ENCODE peak calls at places on chromosome 7, in ten cellular contexts. S is astrocyte of the cerebellum, A is IMR-90, T is astrocyte, U is dorsolateral prefrontal cortex, Z is tibial artery, L is nephron progenitor cell, F is Panc1, B is suprapubic skin, R is coronary artery. H is an unnamed sample.

GRCh38 chr7:80482938-80483337 is 28.9 kb downstream of the GNAT3 start:
- DNase-seq in S (no peak), A (no peak), T (peak; percentile 7), U (no peak), Z (no peak), L (no peak), F (no peak), B (no peak), R (no peak), H (no peak)

GRCh38 chr7:42035205-42035604 is 201.8 kb downstream of the GLI3 start:
- DNase-seq in S (no peak), A (peak; percentile 7), T (no peak), U (no peak), Z (no peak), L (no peak), F (no peak), B (no peak), R (no peak), H (no peak)

GRCh38 chr7:132650498-132650897 is 74.2 kb upstream of the PLXNA4 start:
- DNase-seq in S (peak; percentile 61), A (peak; percentile 62), T (peak; percentile 86), U (no peak), Z (no peak), L (no peak), F (no peak), B (no peak), R (no peak), H (no peak)

GRCh38 chr7:81990395-81990794 is 220.5 kb upstream of the HGF start:
- DNase-seq in S (no peak), A (peak; percentile 83), T (peak; percentile 29), U (no peak), Z (no peak), L (no peak), F (peak; percentile 8), B (no peak), R (no peak), H (no peak)

GRCh38 chr7:494261-494687 is 25.4 kb downstream of the PDGFA start:
- DNase-seq in S (no peak), A (no peak), T (no peak), U (no peak), Z (no peak), L (no peak), F (no peak), B (no peak), R (no peak), H (peak; percentile 13)

GRCh38 chr7:111256391-111256790 is 165.5 kb downstream of the LRRN3 start:
- DNase-seq in S (no peak), A (no peak), T (no peak), U (no peak), Z (no peak), L (no peak), F (no peak), B (no peak), R (no peak), H (no peak)

GRCh38 chr7:115793958-115794702 is 236.4 kb downstream of the TFEC start:
- DNase-seq in S (no peak), A (no peak), T (no peak), U (no peak), Z (no peak), L (no peak), F (no peak), B (no peak), R (no peak), H (no peak)

GRCh38 chr7:108193593-108194498 is 63.7 kb upstream of the LAMB4 start:
- DNase-seq in S (no peak), A (no peak), T (no peak), U (no peak), Z (no peak), L (no peak), F (no peak), B (no peak), R (no peak), H (no peak)

GRCh38 chr7:103751476-103751875 is 238.0 kb downstream of the RELN start:
- DNase-seq in S (no peak), A (no peak), T (no peak), U (no peak), Z (no peak), L (no peak), F (no peak), B (no peak), R (no peak), H (no peak)

GRCh38 chr7:83362786-83363185 is 200.1 kb upstream of the PCLO start:
- DNase-seq in S (no peak), A (no peak), T (peak; percentile 18), U (no peak), Z (no peak), L (no peak), F (no peak), B (no peak), R (no peak), H (no peak)

GRCh38 chr7:83365746-83366145 is 203.1 kb upstream of the PCLO start:
- DNase-seq in S (no peak), A (no peak), T (no peak), U (no peak), Z (no peak), L (no peak), F (no peak), B (no peak), R (no peak), H (no peak)

DNA sequence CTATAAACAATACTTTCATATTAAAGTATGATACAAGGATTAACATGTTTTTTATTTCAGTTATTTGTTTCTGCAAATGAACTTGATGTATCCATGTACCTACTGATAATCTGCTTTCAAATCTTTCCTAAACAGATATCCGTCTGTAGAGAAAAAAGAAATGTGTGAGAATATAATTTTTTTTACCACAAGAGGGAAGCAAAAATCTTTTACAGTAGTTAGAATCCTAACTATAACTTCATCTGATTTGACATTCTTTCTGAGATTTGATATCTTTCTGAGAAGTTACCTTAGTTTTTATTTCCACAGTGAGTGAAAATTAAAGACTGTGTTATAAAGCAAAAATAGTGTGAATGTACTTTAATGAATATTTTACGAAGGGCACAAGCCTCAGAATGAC is 203.9 kb upstream of the PCLO start:
- DNase-seq in S (no peak), A (no peak), T (no peak), U (no peak), Z (no peak), L (no peak), F (no peak), B (no peak), R (no peak), H (no peak)
- TF ChIP-seq CTCF in S (no peak), A (no peak), T (no peak), U (no peak), Z (no peak), L (no peak), F (peak; percentile 19), B (no peak), R (no peak), H (no peak)

DNA sequence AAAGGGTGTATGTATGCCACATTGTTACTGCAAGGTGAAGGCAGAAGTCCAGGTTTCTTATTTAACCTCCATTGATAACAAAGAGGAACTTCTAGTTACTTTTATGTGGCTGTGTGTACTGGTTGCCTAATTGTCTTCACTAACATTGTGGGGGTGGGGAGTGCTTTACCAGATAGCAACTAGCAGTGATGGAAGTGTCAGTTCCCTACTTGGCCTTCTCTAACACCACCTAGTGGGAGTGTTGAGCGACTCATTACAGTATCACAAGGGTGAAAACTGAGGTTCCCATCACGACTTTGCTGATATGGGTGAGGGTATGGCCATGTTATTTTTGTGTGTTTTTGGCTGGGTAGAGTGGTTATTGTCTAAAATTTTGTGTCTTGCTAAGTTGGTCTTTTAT is 274.4 kb downstream of the THSD7A start:
- DNase-seq in S (no peak), A (no peak), T (peak; percentile 8), U (no peak), Z (peak; percentile 27), L (peak; percentile 17), F (peak; percentile 13), B (no peak), R (no peak), H (no peak)
- TF ChIP-seq CTCF in S (peak; percentile 38), A (no peak), T (no peak), U (no peak), Z (no peak), L (peak; percentile 26), F (peak; percentile 54), B (no peak), R (no peak), H (peak; percentile 44)

GRCh38 chr7:109206196-109206595 is 636.5 kb downstream of the DNAJB9 start:
- DNase-seq in S (no peak), A (no peak), T (no peak), U (no peak), Z (no peak), L (no peak), F (no peak), B (no peak), R (no peak), H (no peak)
- TF ChIP-seq CTCF in S (peak; percentile 2), A (no peak), T (no peak), U (no peak), Z (no peak), L (peak; percentile 12), F (no peak), B (no peak), R (no peak), H (peak; percentile 24)

DNA sequence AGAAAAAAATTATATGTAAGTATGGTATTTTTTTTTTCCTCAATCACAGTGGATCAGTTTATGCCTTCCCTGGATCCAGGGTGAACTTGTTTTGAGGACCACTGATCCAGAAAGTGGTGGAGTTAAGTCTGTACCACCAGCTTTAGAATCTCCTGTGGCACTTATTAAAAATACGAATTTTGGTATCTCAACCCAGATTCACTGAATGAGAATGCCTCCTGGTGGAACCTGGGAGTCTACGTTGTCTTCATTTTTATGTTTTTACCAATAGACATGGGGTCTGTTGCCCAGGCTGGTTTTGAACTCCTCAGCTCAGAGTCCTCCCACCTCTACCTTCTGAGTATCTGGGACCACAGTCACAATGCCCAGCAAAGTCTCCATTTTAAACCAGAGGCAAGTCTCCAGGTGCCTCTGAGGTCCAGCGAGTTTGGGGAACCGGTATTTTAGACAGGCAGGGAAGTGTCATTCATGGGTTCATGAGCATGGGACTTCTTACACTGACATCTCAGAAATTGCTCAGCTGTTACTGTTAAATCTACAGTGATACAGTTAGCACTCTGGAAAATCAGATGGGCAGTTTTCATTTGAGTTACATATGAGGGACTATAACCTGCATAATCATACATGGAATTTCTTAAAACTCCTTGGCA is 200.9 kb downstream of the AUTS2 start:
- DNase-seq in S (no peak), A (no peak), T (no peak), U (no peak), Z (no peak), L (no peak), F (no peak), B (no peak), R (no peak), H (no peak)
- TF ChIP-seq CTCF in S (no peak), A (no peak), T (no peak), U (no peak), Z (no peak), L (no peak), F (no peak), B (no peak), R (no peak), H (no peak)

GRCh38 chr7:24381919-24382505 is 98.0 kb downstream of the NPY start:
- DNase-seq in S (peak; percentile 3), A (no peak), T (peak; percentile 3), U (no peak), Z (no peak), L (no peak), F (peak; percentile 8), B (no peak), R (no peak), H (no peak)
- TF ChIP-seq CTCF in S (peak; percentile 55), A (peak; percentile 15), T (peak; percentile 23), U (peak; percentile 32), Z (no peak), L (peak; percentile 46), F (peak; percentile 72), B (no peak), R (no peak), H (peak; percentile 71)